ENCODE peak calls at places on chromosome 16, in five cellular contexts. Z is adrenal gland, I is pancreas, J is thoracic aorta, W is heart right ventricle. M is an unnamed sample.

GRCh38 chr16:30948956-30949654 is at the start of gene ORAI3:
- DNase-seq in J (no peak), Z (peak; percentile 82), I (peak; percentile 73), W (peak; percentile 82), M (peak; percentile 88)

GRCh38 chr16:35636831-35637230 is 2177.4 kb downstream of the TP53TG3F start:
- DNase-seq in Z (no peak), J (no peak), I (no peak), W (no peak), M (no peak)

GRCh38 chr16:83212301-83212841 is 585.6 kb downstream of the CDH13 start:
- DNase-seq in J (no peak), Z (no peak), W (no peak), I (no peak), M (no peak)

GRCh38 chr16:86988920-86989715 is 328.1 kb downstream of the C16orf95 start:
- DNase-seq in J (no peak), W (no peak), I (no peak), Z (no peak), M (no peak)

GRCh38 chr16:47113130-47113529 is 30.6 kb downstream of the NETO2 start:
- DNase-seq in J (no peak), I (no peak), W (no peak), Z (no peak), M (no peak)

GRCh38 chr16:83351846-83352245 is 455.9 kb upstream of the HSBP1 start:
- DNase-seq in I (no peak), Z (no peak), W (no peak), J (no peak), M (no peak)

GRCh38 chr16:30924086-30924714 is 828 bp downstream of the FBXL19 start:
- DNase-seq in W (peak; percentile 35), Z (peak; percentile 54), I (peak; percentile 54), J (no peak), M (no peak)

GRCh38 chr16:27217256-27217655 is 13.9 kb downstream of the KDM8 start:
- DNase-seq in W (no peak), I (no peak), J (no peak), Z (no peak), M (no peak)

GRCh38 chr16:82621796-82622195 is 5.0 kb upstream of the CDH13 start:
- DNase-seq in Z (no peak), I (no peak), J (no peak), W (no peak), M (no peak)

GRCh38 chr16:87303431-87303930 is 13.7 kb downstream of the C16orf95 start:
- DNase-seq in Z (no peak), I (no peak), J (no peak), W (no peak), M (no peak)

GRCh38 chr16:11312718-11313492 is 31.8 kb upstream of the PRM1 start:
- DNase-seq in W (no peak), Z (no peak), I (peak; percentile 79), J (no peak), M (no peak)

GRCh38 chr16:50839356-50839755 is 97.5 kb downstream of the CYLD start:
- DNase-seq in W (no peak), Z (no peak), J (no peak), I (no peak), M (no peak)

GRCh38 chr16:27387724-27388123 is 14.2 kb upstream of the IL21R start:
- DNase-seq in W (no peak), I (no peak), Z (no peak), J (no peak), M (no peak)

GRCh38 chr16:48526958-48527331 is 83.0 kb downstream of the N4BP1 start:
- DNase-seq in I (no peak), Z (no peak), W (no peak), J (no peak), M (no peak)

GRCh38 chr16:48524348-48525200 is 85.4 kb downstream of the N4BP1 start:
- DNase-seq in W (no peak), J (no peak), Z (no peak), I (no peak), M (no peak)

GRCh38 chr16:48523415-48524204 is 86.4 kb downstream of the N4BP1 start:
- DNase-seq in W (no peak), J (no peak), I (no peak), Z (no peak), M (no peak)

GRCh38 chr16:48525201-48526057 is 84.6 kb downstream of the N4BP1 start:
- DNase-seq in J (no peak), I (no peak), W (no peak), Z (no peak), M (no peak)

GRCh38 chr16:48526058-48526957 is 83.7 kb downstream of the N4BP1 start:
- DNase-seq in Z (no peak), J (no peak), W (no peak), I (no peak), M (no peak)
- TF ChIP-seq CTCF in Z (no peak), J (no peak), W (no peak), I (no peak), M (no peak)

GRCh38 chr16:69562818-69563217 is 2.9 kb upstream of the NFAT5 start:
- DNase-seq in W (no peak), I (no peak), Z (no peak), J (no peak), M (no peak)

GRCh38 chr16:69565611-69566436 is at the start of gene NFAT5:
- DNase-seq in I (peak; percentile 85), Z (peak; percentile 86), W (peak; percentile 88), J (peak; percentile 25), M (peak; percentile 90)

GRCh38 chr16:69561901-69562300 is 3.9 kb upstream of the NFAT5 start:
- DNase-seq in I (no peak), J (no peak), W (no peak), Z (no peak), M (no peak)

GRCh38 chr16:69564845-69565610 is 738 bp upstream of the NFAT5 start:
- DNase-seq in I (no peak), W (no peak), J (no peak), Z (no peak), M (no peak)

DNA sequence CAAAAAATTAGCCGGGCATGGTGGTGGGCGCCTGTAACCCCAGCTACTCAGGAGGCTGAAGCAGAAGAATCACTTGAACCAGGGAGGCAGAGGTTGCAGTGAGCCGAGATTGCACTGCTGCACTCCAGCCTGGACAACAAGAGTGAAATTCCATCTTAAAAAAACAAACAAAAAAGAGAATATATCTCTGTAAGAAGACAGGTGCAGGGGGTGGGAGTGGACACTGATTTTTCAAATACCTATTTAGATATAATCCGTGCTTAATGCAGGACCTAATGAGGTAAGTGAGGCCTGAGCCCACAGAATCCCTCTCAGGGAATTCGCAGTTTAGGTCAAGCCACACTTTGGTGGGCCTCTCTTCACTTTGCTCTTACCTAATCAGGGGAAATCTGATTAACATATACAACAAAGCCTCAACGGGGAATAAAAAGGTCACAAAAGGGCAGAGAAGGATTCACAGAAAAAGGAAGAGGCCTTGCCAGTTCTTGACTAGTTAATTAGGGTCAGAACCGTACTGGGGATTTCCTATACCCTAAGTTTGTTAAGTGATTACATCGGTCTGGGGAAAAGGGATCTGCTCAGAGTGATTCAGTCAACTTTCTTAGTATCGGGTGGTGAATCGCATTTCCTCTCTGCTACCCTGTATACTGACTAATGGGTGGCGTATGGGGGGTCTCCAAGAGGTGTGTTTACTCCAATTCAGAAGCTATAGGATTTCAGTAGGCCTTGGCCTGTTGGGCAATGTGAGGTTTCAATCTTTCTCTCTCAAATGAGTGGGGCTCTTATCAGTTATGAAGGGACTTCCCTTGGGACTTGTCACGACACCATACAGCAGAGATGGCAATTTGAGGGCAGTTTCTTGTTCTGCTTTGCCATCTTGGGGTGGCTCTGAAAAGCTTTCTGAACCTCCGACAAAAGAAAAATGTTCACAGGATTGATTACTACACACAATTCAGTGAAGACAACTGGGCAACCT is 1.9 kb upstream of the NFAT5 start:
- DNase-seq in I (no peak), J (no peak), W (no peak), Z (no peak), M (no peak)
- H3K4me3 ChIP-seq in I (peak overlapping the region; percentile 95), J (peak overlapping the region; percentile 100), W (no peak overlapping the region), Z (no peak overlapping the region), M (no peak overlapping the region)

GRCh38 chr16:85929259-85929704 is 30.3 kb downstream of the IRF8 start:
- DNase-seq in Z (no peak), I (no peak), W (no peak), J (no peak), M (no peak)
- H3K27me3 ChIP-seq in Z (no peaks in the 10 kb centered on the region), I (no peaks in the 10 kb centered on the region), W (no peaks in the 10 kb centered on the region), J (no peaks in the 10 kb centered on the region), M (no peaks in the 10 kb centered on the region)

DNA sequence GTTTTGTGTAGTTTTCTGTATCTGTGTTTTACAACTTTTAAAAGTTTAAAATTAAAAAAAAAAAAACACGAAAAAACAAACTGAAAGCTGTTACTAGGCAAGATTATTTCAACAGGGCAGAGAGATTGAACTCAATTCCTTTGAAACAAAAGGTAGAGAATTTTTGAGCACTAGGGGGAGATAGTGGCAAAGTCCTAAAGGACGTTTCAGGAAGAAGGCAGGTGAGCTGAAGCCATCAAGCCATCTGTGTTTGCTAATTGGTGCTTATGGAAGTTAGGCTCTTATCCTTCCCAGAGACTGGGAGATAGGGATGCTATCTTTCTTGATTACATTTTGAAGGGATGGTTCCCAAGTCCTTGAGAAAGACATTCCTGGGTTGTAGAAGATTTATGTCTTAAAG is 70.6 kb upstream of the CLEC3A start:
- DNase-seq in Z (no peak), J (no peak), I (no peak), W (no peak), M (no peak)
- TF ChIP-seq CTCF in Z (no peak), J (peak; percentile 9), I (peak; percentile 22), W (peak; percentile 25), M (no peak)

GRCh38 chr16:17512636-17513220 is 42.0 kb upstream of the XYLT1 start:
- DNase-seq in I (no peak), W (no peak), Z (no peak), J (no peak), M (no peak)
- H3K4me3 ChIP-seq in I (no peak overlapping the region), W (no peak overlapping the region), Z (no peak overlapping the region), J (no peak overlapping the region), M (no peak overlapping the region)

M was measured in heart left ventricle.